ENCODE peak calls at places on chromosomes 11 and 22, in nine cellular contexts. One of them, this sample, is unnamed.

GRCh38 chr11:44133335-44133946 is 38.0 kb downstream of the EXT2 start:
- DNase-seq in cardiac muscle cell: peak; percentile 73
- DNase-seq in neural progenitor cell: peak; percentile 61
- DNase-seq in dorsolateral prefrontal cortex: no peak
- DNase-seq in heart right ventricle: no peak
- DNase-seq in pancreas: no peak
- DNase-seq in cardiac fibroblast: peak; percentile 75
- DNase-seq in lower lobe of right lung: no peak
- DNase-seq in transverse colon: no peak
- DNase-seq in this sample: no peak

GRCh38 chr11:67288452-67289225 is 464 bp upstream of the ANKRD13D start:
- DNase-seq in lower lobe of right lung: peak; percentile 96
- DNase-seq in dorsolateral prefrontal cortex: peak; percentile 58
- DNase-seq in pancreas: peak; percentile 71
- DNase-seq in transverse colon: peak; percentile 92
- DNase-seq in neural progenitor cell: peak; percentile 97
- DNase-seq in cardiac fibroblast: peak; percentile 97
- DNase-seq in heart right ventricle: peak; percentile 88
- DNase-seq in cardiac muscle cell: peak; percentile 97
- DNase-seq in this sample: peak; percentile 84

GRCh38 chr11:29343465-29344333 is 673.1 kb downstream of the KCNA4 start:
- DNase-seq in pancreas: peak; percentile 26
- DNase-seq in cardiac muscle cell: peak; percentile 70
- DNase-seq in lower lobe of right lung: peak; percentile 65
- DNase-seq in cardiac fibroblast: peak; percentile 64
- DNase-seq in dorsolateral prefrontal cortex: peak; percentile 70
- DNase-seq in transverse colon: peak; percentile 44
- DNase-seq in neural progenitor cell: peak; percentile 73
- DNase-seq in heart right ventricle: peak; percentile 5
- DNase-seq in this sample: peak; percentile 79

GRCh38 chr22:24325105-24325757 is 54.6 kb downstream of the SPECC1L start:
- DNase-seq in cardiac muscle cell: peak; percentile 91
- DNase-seq in heart right ventricle: peak; percentile 53
- DNase-seq in lower lobe of right lung: no peak
- DNase-seq in cardiac fibroblast: peak; percentile 93
- DNase-seq in dorsolateral prefrontal cortex: no peak
- DNase-seq in transverse colon: no peak
- DNase-seq in neural progenitor cell: peak; percentile 48
- DNase-seq in pancreas: no peak
- DNase-seq in this sample: no peak

GRCh38 chr11:95592455-95592854 is 197.1 kb downstream of the FAM76B start:
- DNase-seq in dorsolateral prefrontal cortex: no peak
- DNase-seq in heart right ventricle: no peak
- DNase-seq in pancreas: no peak
- DNase-seq in lower lobe of right lung: no peak
- DNase-seq in transverse colon: no peak
- DNase-seq in neural progenitor cell: peak; percentile 68
- DNase-seq in cardiac muscle cell: peak; percentile 70
- DNase-seq in cardiac fibroblast: peak; percentile 63
- DNase-seq in this sample: no peak

GRCh38 chr22:32847067-32847491 is 45.6 kb downstream of the TIMP3 start:
- DNase-seq in cardiac muscle cell: peak; percentile 33
- DNase-seq in neural progenitor cell: no peak
- DNase-seq in heart right ventricle: peak; percentile 57
- DNase-seq in transverse colon: no peak
- DNase-seq in lower lobe of right lung: no peak
- DNase-seq in pancreas: no peak
- DNase-seq in cardiac fibroblast: peak; percentile 28
- DNase-seq in dorsolateral prefrontal cortex: no peak
- DNase-seq in this sample: no peak

GRCh38 chr22:37068859-37069258 is 17.3 kb downstream of the KCTD17 start:
- DNase-seq in cardiac muscle cell: no peak
- DNase-seq in lower lobe of right lung: no peak
- DNase-seq in pancreas: no peak
- DNase-seq in transverse colon: no peak
- DNase-seq in dorsolateral prefrontal cortex: no peak
- DNase-seq in cardiac fibroblast: no peak
- DNase-seq in heart right ventricle: no peak
- DNase-seq in neural progenitor cell: peak; percentile 76
- DNase-seq in this sample: no peak

GRCh38 chr11:83681045-83681781 is 395.0 kb upstream of the CCDC90B start:
- DNase-seq in heart right ventricle: no peak
- DNase-seq in transverse colon: no peak
- DNase-seq in cardiac fibroblast: no peak
- DNase-seq in neural progenitor cell: peak; percentile 60
- DNase-seq in lower lobe of right lung: no peak
- DNase-seq in dorsolateral prefrontal cortex: no peak
- DNase-seq in pancreas: no peak
- DNase-seq in cardiac muscle cell: no peak
- DNase-seq in this sample: no peak

GRCh38 chr11:10158461-10158860 is 135.6 kb downstream of the SBF2 start:
- DNase-seq in pancreas: no peak
- DNase-seq in cardiac muscle cell: no peak
- DNase-seq in lower lobe of right lung: no peak
- DNase-seq in transverse colon: no peak
- DNase-seq in heart right ventricle: no peak
- DNase-seq in cardiac fibroblast: no peak
- DNase-seq in neural progenitor cell: no peak
- DNase-seq in dorsolateral prefrontal cortex: no peak
- DNase-seq in this sample: no peak

GRCh38 chr11:46183819-46184218 is 62.6 kb upstream of the PHF21A start:
- DNase-seq in dorsolateral prefrontal cortex: no peak
- DNase-seq in lower lobe of right lung: no peak
- DNase-seq in cardiac fibroblast: no peak
- DNase-seq in transverse colon: no peak
- DNase-seq in heart right ventricle: no peak
- DNase-seq in cardiac muscle cell: no peak
- DNase-seq in neural progenitor cell: no peak
- DNase-seq in pancreas: no peak
- DNase-seq in this sample: no peak

GRCh38 chr11:134949121-134949591 is 537.1 kb upstream of the B3GAT1 start:
- DNase-seq in neural progenitor cell: no peak
- DNase-seq in lower lobe of right lung: no peak
- DNase-seq in cardiac fibroblast: peak; percentile 83
- DNase-seq in cardiac muscle cell: peak; percentile 80
- DNase-seq in dorsolateral prefrontal cortex: no peak
- DNase-seq in heart right ventricle: no peak
- DNase-seq in pancreas: no peak
- DNase-seq in transverse colon: no peak
- DNase-seq in this sample: no peak

GRCh38 chr11:17609536-17610401 is 62.7 kb downstream of the OTOG start:
- DNase-seq in transverse colon: no peak
- DNase-seq in dorsolateral prefrontal cortex: no peak
- DNase-seq in lower lobe of right lung: no peak
- DNase-seq in pancreas: no peak
- DNase-seq in neural progenitor cell: no peak
- DNase-seq in cardiac muscle cell: no peak
- DNase-seq in heart right ventricle: no peak
- DNase-seq in cardiac fibroblast: no peak
- DNase-seq in this sample: no peak

GRCh38 chr11:129785383-129786111 is 30.1 kb upstream of the TMEM45B start:
- DNase-seq in cardiac muscle cell: peak; percentile 33
- DNase-seq in heart right ventricle: no peak
- DNase-seq in pancreas: no peak
- DNase-seq in cardiac fibroblast: peak; percentile 43
- DNase-seq in dorsolateral prefrontal cortex: no peak
- DNase-seq in neural progenitor cell: no peak
- DNase-seq in lower lobe of right lung: no peak
- DNase-seq in transverse colon: no peak
- DNase-seq in this sample: no peak
- TF ChIP-seq CTCF in cardiac muscle cell: peak; percentile 39
- TF ChIP-seq CTCF in heart right ventricle: no peak
- TF ChIP-seq CTCF in pancreas: peak; percentile 9
- TF ChIP-seq CTCF in cardiac fibroblast: peak; percentile 31
- TF ChIP-seq CTCF in dorsolateral prefrontal cortex: no peak
- TF ChIP-seq CTCF in neural progenitor cell: peak; percentile 20
- TF ChIP-seq CTCF in lower lobe of right lung: peak; percentile 29
- TF ChIP-seq CTCF in transverse colon: peak; percentile 31
- TF ChIP-seq CTCF in this sample: no peak

DNA sequence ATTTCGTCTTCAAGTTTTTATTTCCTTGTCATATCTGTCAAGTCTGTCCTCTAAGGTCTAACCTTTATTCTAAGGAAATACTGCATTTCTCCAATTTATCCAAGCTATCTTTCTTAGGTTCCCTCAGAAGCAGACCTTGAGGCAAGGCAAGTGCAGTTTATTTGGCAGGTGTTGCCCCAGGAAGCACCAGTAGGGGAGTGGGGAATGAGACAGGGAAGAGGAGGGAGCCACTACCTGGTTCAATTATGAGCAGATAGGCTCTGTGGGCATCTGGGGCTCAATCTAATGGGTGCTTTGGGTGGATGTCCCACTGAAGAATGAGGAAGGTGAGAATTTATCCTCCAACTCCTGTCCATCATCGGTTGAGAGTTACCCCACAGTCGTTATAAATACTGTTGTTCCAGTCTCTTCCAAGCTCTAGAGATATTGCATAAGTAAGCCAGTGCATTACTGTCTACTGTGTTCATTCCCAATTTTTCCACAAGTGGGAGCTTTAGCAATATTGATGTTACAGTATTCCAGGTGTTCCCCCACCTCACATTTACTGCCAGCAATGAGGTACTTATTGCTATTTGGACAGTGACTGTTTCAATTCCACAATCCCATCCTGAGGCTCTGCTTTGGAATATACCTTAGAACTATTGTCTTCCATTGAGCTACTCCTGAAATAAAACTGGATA is 154.9 kb upstream of the CEP126 start:
- DNase-seq in dorsolateral prefrontal cortex: no peak
- DNase-seq in heart right ventricle: no peak
- DNase-seq in pancreas: no peak
- DNase-seq in cardiac fibroblast: no peak
- DNase-seq in lower lobe of right lung: no peak
- DNase-seq in cardiac muscle cell: no peak
- DNase-seq in transverse colon: no peak
- DNase-seq in neural progenitor cell: no peak
- DNase-seq in this sample: no peak
- TF ChIP-seq CTCF in dorsolateral prefrontal cortex: no peak
- TF ChIP-seq CTCF in heart right ventricle: no peak
- TF ChIP-seq CTCF in pancreas: no peak
- TF ChIP-seq CTCF in cardiac fibroblast: no peak
- TF ChIP-seq CTCF in lower lobe of right lung: no peak
- TF ChIP-seq CTCF in cardiac muscle cell: peak; percentile 15
- TF ChIP-seq CTCF in transverse colon: no peak
- TF ChIP-seq CTCF in neural progenitor cell: no peak
- TF ChIP-seq CTCF in this sample: no peak

DNA sequence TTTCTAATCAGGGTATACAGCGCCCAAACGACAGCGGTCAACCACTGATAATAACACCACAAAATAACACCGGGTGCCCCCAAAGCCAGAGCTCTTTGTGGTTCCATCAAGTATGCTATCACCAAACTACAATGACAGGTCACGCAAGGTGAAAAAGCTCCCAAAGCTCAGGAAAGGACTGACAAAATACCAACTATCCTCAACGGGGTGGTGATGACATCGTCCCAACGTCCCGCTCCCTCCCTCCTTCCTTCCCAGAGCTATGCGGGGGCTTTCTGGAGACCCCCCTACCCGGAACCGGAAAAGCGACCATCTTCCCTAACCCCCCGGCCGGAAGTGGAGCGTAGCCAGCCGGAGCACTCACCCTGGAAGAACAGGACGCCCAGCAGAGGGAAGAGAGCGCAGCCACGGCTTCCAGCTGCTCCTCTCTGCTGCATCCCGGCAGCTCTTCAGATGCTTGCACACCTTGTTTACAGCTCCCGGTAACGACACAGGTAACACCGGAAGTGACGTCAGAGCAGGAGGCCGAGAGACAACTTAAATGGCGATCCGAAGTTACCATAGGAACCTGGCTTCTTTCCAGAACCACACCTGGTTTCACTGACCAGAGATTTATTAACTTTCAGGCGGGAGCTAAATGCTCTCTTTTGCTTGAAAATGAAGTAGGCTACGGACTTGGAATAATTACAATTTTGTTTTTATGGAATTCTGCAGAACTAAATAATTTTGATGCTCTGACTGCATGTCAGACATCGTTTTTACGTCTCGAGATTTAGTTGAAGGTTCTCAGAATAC is at the start of gene MPZL3:
- DNase-seq in heart right ventricle: peak; percentile 77
- DNase-seq in dorsolateral prefrontal cortex: peak; percentile 30
- DNase-seq in cardiac muscle cell: peak; percentile 79
- DNase-seq in transverse colon: peak; percentile 95
- DNase-seq in pancreas: peak; percentile 93
- DNase-seq in lower lobe of right lung: peak; percentile 89
- DNase-seq in neural progenitor cell: peak; percentile 85
- DNase-seq in cardiac fibroblast: peak; percentile 69
- DNase-seq in this sample: peak; percentile 38
- TF ChIP-seq CTCF in heart right ventricle: no peak
- TF ChIP-seq CTCF in dorsolateral prefrontal cortex: no peak
- TF ChIP-seq CTCF in cardiac muscle cell: no peak
- TF ChIP-seq CTCF in transverse colon: no peak
- TF ChIP-seq CTCF in pancreas: no peak
- TF ChIP-seq CTCF in lower lobe of right lung: no peak
- TF ChIP-seq CTCF in neural progenitor cell: no peak
- TF ChIP-seq CTCF in cardiac fibroblast: no peak
- TF ChIP-seq CTCF in this sample: no peak

DNA sequence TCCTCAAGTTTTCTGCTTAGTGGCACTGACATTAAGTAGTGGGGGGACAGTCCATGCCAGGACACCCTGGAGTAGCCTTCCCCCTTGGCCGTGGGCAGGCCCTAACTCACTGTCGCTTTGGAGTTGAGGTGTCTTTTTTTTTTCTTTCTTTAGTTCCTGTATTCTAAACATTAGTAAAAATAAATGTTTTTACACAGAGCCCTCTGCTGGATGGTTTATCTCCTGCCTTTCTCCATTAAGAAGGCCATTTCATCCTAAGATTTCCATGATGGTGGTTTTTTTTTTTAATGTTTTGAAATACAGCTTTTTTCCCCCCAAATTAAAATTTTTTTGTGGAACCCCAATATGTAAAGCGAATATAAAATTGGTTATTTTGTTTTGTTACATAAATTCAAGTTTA is 1.8 kb upstream of the TIGD3 start:
- DNase-seq in pancreas: no peak
- DNase-seq in dorsolateral prefrontal cortex: no peak
- DNase-seq in neural progenitor cell: no peak
- DNase-seq in cardiac fibroblast: peak; percentile 33
- DNase-seq in lower lobe of right lung: no peak
- DNase-seq in heart right ventricle: no peak
- DNase-seq in cardiac muscle cell: peak; percentile 28
- DNase-seq in transverse colon: no peak
- DNase-seq in this sample: no peak
- TF ChIP-seq CTCF in pancreas: no peak
- TF ChIP-seq CTCF in dorsolateral prefrontal cortex: peak; percentile 31
- TF ChIP-seq CTCF in neural progenitor cell: peak; percentile 40
- TF ChIP-seq CTCF in cardiac fibroblast: peak; percentile 32
- TF ChIP-seq CTCF in lower lobe of right lung: no peak
- TF ChIP-seq CTCF in heart right ventricle: peak; percentile 37
- TF ChIP-seq CTCF in cardiac muscle cell: peak; percentile 41
- TF ChIP-seq CTCF in transverse colon: peak; percentile 26
- TF ChIP-seq CTCF in this sample: peak; percentile 57

GRCh38 chr11:22730319-22730718 is 63.9 kb downstream of the GAS2 start:
- DNase-seq in pancreas: no peak
- DNase-seq in lower lobe of right lung: no peak
- DNase-seq in transverse colon: no peak
- DNase-seq in cardiac muscle cell: peak; percentile 11
- DNase-seq in dorsolateral prefrontal cortex: no peak
- DNase-seq in neural progenitor cell: peak; percentile 11
- DNase-seq in heart right ventricle: no peak
- DNase-seq in cardiac fibroblast: peak; percentile 15
- DNase-seq in this sample: no peak
- TF ChIP-seq CTCF in pancreas: no peak
- TF ChIP-seq CTCF in lower lobe of right lung: no peak
- TF ChIP-seq CTCF in transverse colon: peak; percentile 25
- TF ChIP-seq CTCF in cardiac muscle cell: peak; percentile 7
- TF ChIP-seq CTCF in dorsolateral prefrontal cortex: no peak
- TF ChIP-seq CTCF in neural progenitor cell: no peak
- TF ChIP-seq CTCF in heart right ventricle: peak; percentile 27
- TF ChIP-seq CTCF in cardiac fibroblast: no peak
- TF ChIP-seq CTCF in this sample: peak; percentile 49

GRCh38 chr11:66069715-66070603 is at the start of gene PACS1:
- DNase-seq in cardiac fibroblast: peak; percentile 95
- DNase-seq in lower lobe of right lung: peak; percentile 88
- DNase-seq in dorsolateral prefrontal cortex: no peak
- DNase-seq in neural progenitor cell: peak; percentile 84
- DNase-seq in heart right ventricle: peak; percentile 87
- DNase-seq in cardiac muscle cell: peak; percentile 95
- DNase-seq in transverse colon: peak; percentile 76
- DNase-seq in pancreas: peak; percentile 68
- DNase-seq in this sample: peak; percentile 53
- TF ChIP-seq CTCF in cardiac fibroblast: no peak
- TF ChIP-seq CTCF in lower lobe of right lung: no peak
- TF ChIP-seq CTCF in dorsolateral prefrontal cortex: no peak
- TF ChIP-seq CTCF in neural progenitor cell: no peak
- TF ChIP-seq CTCF in heart right ventricle: no peak
- TF ChIP-seq CTCF in cardiac muscle cell: no peak
- TF ChIP-seq CTCF in transverse colon: no peak
- TF ChIP-seq CTCF in pancreas: no peak
- TF ChIP-seq CTCF in this sample: no peak

This sample was measured in neural crest cell.